ENCODE peak calls at places on chromosome 2, in eight cellular contexts. A is AG04449, W is nephron progenitor cell, Y is glutamatergic neuron, Z is AG09319, E is AG10803, B is cardiac fibroblast, U is body of pancreas. N is an unnamed sample.

GRCh38 chr2:207960090-207960489 is 65.2 kb downstream of the PLEKHM3 start:
- DNase-seq in A (no peak), W (no peak), Y (no peak), Z (no peak), E (no peak), B (no peak), U (no peak), N (no peak)

GRCh38 chr2:239466755-239467271 is 66.0 kb upstream of the HDAC4 start:
- DNase-seq in A (no peak), W (no peak), Y (no peak), Z (no peak), E (no peak), B (no peak), U (no peak), N (no peak)

GRCh38 chr2:223969856-223970255 is 12.6 kb downstream of the MRPL44 start:
- DNase-seq in A (no peak), W (no peak), Y (no peak), Z (no peak), E (peak), B (peak), U (no peak), N (no peak)

GRCh38 chr2:236242057-236242495 is 22.1 kb downstream of the ASB18 start:
- DNase-seq in A (no peak), W (no peak), Y (no peak), Z (no peak), E (no peak), B (no peak), U (no peak), N (no peak)

GRCh38 chr2:9952286-9952737 is 819 bp downstream of the GRHL1 start:
- DNase-seq in A (no peak), W (no peak), Y (no peak), Z (no peak), E (no peak), B (no peak), U (no peak), N (no peak)

GRCh38 chr2:16400127-16400623 is 265.5 kb downstream of the CYRIA start:
- DNase-seq in A (no peak), W (peak), Y (no peak), Z (no peak), E (no peak), B (no peak), U (no peak), N (no peak)

GRCh38 chr2:102520009-102520408 is 47.0 kb downstream of the SLC9A4 start:
- DNase-seq in A (no peak), W (peak), Y (no peak), Z (no peak), E (peak), B (peak), U (no peak), N (peak)

GRCh38 chr2:67259581-67260347 is 137.4 kb upstream of the ETAA1 start:
- DNase-seq in A (peak), W (no peak), Y (no peak), Z (peak), E (peak), B (peak), U (peak), N (no peak)

GRCh38 chr2:23058435-23058834 is 326.5 kb upstream of the KLHL29 start:
- DNase-seq in A (no peak), W (no peak), Y (no peak), Z (no peak), E (no peak), B (no peak), U (no peak), N (no peak)

GRCh38 chr2:67631474-67631873 is 234.3 kb downstream of the ETAA1 start:
- DNase-seq in A (no peak), W (no peak), Y (no peak), Z (no peak), E (no peak), B (peak), U (no peak), N (no peak)

GRCh38 chr2:74571058-74571457 is 16.5 kb downstream of the DOK1 start:
- DNase-seq in A (no peak), W (no peak), Y (no peak), Z (no peak), E (no peak), B (no peak), U (no peak), N (no peak)

GRCh38 chr2:189217546-189217945 is 38.0 kb upstream of the COL5A2 start:
- DNase-seq in A (peak), W (no peak), Y (no peak), Z (no peak), E (peak), B (peak), U (no peak), N (peak)

GRCh38 chr2:126793885-126794613 is 104.6 kb upstream of the TEX51 start:
- DNase-seq in A (no peak), W (no peak), Y (peak), Z (no peak), E (no peak), B (no peak), U (no peak), N (no peak)

GRCh38 chr2:109128466-109129355 is at the start of gene SH3RF3:
- DNase-seq in A (no peak), W (peak), Y (peak), Z (no peak), E (peak), B (peak), U (peak), N (peak)

GRCh38 chr2:102703748-102704147 is 58.1 kb upstream of the TMEM182 start:
- DNase-seq in A (no peak), W (no peak), Y (no peak), Z (no peak), E (peak), B (peak), U (no peak), N (peak)

GRCh38 chr2:68643874-68644485 is 601 bp downstream of the PROKR1 start:
- DNase-seq in A (no peak), W (peak), Y (no peak), Z (no peak), E (no peak), B (no peak), U (no peak), N (no peak)

GRCh38 chr2:8927510-8928456 is 75.7 kb downstream of the MBOAT2 start:
- DNase-seq in A (no peak), W (no peak), Y (no peak), Z (no peak), E (no peak), B (no peak), U (no peak), N (no peak)

GRCh38 chr2:26043862-26044736 is 10.2 kb downstream of the RAB10 start:
- DNase-seq in A (no peak), W (no peak), Y (no peak), Z (peak), E (peak), B (peak), U (peak), N (no peak)

GRCh38 chr2:70303186-70303585 is 1.3 kb upstream of the FAM136A start:
- DNase-seq in A (no peak), W (no peak), Y (no peak), Z (no peak), E (no peak), B (no peak), U (no peak), N (no peak)

GRCh38 chr2:241798631-241799521 is 10.1 kb upstream of the NEU4 start:
- DNase-seq in A (no peak), W (no peak), Y (no peak), Z (no peak), E (no peak), B (no peak), U (peak), N (peak)

GRCh38 chr2:230602562-230603230 is 109.9 kb upstream of the CAB39 start:
- DNase-seq in A (no peak), W (no peak), Y (no peak), Z (no peak), E (no peak), B (no peak), U (no peak), N (no peak)

GRCh38 chr2:42350434-42351063 is 10.5 kb downstream of the COX7A2L start:
- DNase-seq in A (no peak), W (no peak), Y (no peak), Z (no peak), E (no peak), B (no peak), U (no peak), N (no peak)

GRCh38 chr2:15010346-15010745 is 377.8 kb downstream of the LRATD1 start:
- DNase-seq in A (no peak), W (no peak), Y (no peak), Z (no peak), E (no peak), B (no peak), U (no peak), N (no peak)

GRCh38 chr2:122692400-122693083 is 937.1 kb downstream of the TSN start:
- DNase-seq in A (no peak), W (no peak), Y (no peak), Z (no peak), E (no peak), B (no peak), U (no peak), N (no peak)

GRCh38 chr2:217905906-217906305 is 96.9 kb downstream of the TNS1 start:
- DNase-seq in A (no peak), W (no peak), Y (no peak), Z (no peak), E (no peak), B (no peak), U (no peak), N (no peak)

GRCh38 chr2:120246546-120247300 is 5.9 kb upstream of the RALB start:
- DNase-seq in A (no peak), W (no peak), Y (no peak), Z (no peak), E (no peak), B (no peak), U (no peak), N (no peak)

GRCh38 chr2:177148477-177149154 is 64.0 kb upstream of the HNRNPA3 start:
- DNase-seq in A (no peak), W (peak), Y (peak), Z (no peak), E (peak), B (peak), U (peak), N (peak)

GRCh38 chr2:177147093-177147694 is 65.4 kb upstream of the HNRNPA3 start:
- DNase-seq in A (peak), W (no peak), Y (no peak), Z (no peak), E (peak), B (peak), U (no peak), N (no peak)

GRCh38 chr2:177153805-177154204 is 58.8 kb upstream of the HNRNPA3 start:
- DNase-seq in A (no peak), W (no peak), Y (no peak), Z (no peak), E (no peak), B (no peak), U (no peak), N (no peak)

GRCh38 chr2:177147834-177148233 is 64.8 kb upstream of the HNRNPA3 start:
- DNase-seq in A (no peak), W (no peak), Y (no peak), Z (no peak), E (no peak), B (no peak), U (no peak), N (no peak)

DNA sequence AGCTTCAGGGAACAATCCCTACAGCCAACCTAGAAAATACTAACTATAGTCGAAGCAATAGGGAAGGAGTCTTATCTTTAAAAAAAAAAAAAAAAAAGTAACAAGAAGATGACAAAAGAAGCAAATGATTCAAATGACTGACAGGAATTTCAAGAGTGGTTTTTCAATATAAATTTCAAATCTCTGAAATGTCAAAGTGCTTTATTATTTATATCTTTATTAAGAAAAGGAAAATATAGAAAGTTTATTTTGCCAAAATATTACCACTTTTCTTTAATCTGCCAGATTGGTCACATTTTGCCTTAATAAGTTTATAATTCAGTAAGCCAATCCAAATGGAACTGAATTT is 63.5 kb upstream of the HNRNPA3 start:
- DNase-seq in A (no peak), W (no peak), Y (no peak), Z (no peak), E (no peak), B (no peak), U (no peak), N (no peak)
- TF ChIP-seq CTCF in A (no peak), W (peak), Y (peak), Z (no peak), E (no peak), B (no peak), U (no peak), N (peak)

GRCh38 chr2:222450021-222450420 is 25.7 kb downstream of the SGPP2 start:
- DNase-seq in A (no peak), W (no peak), Y (peak), Z (no peak), E (no peak), B (no peak), U (no peak), N (no peak)

GRCh38 chr2:222447144-222447543 is 22.8 kb downstream of the SGPP2 start:
- DNase-seq in A (no peak), W (no peak), Y (no peak), Z (no peak), E (no peak), B (no peak), U (no peak), N (no peak)

GRCh38 chr2:222448806-222449205 is 24.5 kb downstream of the SGPP2 start:
- DNase-seq in A (peak), W (no peak), Y (no peak), Z (peak), E (peak), B (peak), U (peak), N (no peak)

GRCh38 chr2:222452422-222452950 is 28.1 kb downstream of the SGPP2 start:
- DNase-seq in A (no peak), W (no peak), Y (no peak), Z (no peak), E (no peak), B (no peak), U (no peak), N (no peak)

DNA sequence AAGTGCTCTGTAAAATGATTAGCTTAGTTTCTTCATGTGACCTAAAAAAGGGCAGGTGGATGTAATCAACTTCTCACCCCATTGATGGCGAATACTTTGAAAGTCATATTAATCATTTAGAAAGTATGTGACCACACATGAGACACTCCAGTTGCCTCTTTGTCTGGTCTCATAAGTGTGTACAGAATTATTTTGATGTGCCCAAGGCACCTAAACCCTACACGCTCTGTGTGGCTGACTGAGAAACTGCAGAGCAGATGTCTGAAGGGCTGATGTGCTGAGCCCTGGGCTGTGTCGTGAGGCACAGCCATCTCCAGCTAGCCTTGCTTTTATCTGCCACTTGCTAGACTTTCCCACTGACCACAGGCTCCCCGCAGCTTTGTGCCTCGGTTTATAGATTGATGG is 26.9 kb downstream of the SGPP2 start:
- DNase-seq in A (no peak), W (no peak), Y (peak), Z (no peak), E (peak), B (no peak), U (no peak), N (no peak)
- TF ChIP-seq CTCF in A (no peak), W (no peak), Y (no peak), Z (no peak), E (no peak), B (no peak), U (no peak), N (no peak)

GRCh38 chr2:214966420-214966819 is 156.9 kb upstream of the BARD1 start:
- DNase-seq in A (no peak), W (no peak), Y (no peak), Z (no peak), E (no peak), B (no peak), U (no peak), N (no peak)

DNA sequence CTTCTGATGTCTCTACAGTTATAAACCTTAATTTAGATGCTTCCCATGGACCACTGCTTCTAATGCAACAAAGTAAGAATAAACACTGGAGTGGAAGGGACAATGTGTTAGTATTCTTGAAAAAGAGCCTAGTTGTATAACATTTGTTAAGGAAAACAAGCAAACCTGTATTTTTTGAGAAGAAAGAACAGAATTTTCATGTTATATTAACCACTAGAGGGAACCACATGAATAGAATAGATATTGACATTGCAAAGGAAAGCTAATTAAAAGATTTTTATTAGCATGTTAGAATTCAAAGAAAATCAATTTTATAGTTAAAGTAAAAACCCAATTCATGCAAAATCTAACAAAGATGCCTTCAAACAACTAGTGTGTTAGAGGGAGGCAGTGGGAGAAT is 151.2 kb upstream of the BARD1 start:
- DNase-seq in A (no peak), W (no peak), Y (no peak), Z (no peak), E (peak), B (peak), U (no peak), N (no peak)
- TF ChIP-seq CTCF in A (no peak), W (no peak), Y (peak), Z (no peak), E (peak), B (no peak), U (no peak), N (no peak)

GRCh38 chr2:179898873-179899272 is 37.5 kb upstream of the ZNF385B start:
- DNase-seq in A (no peak), W (peak), Y (peak), Z (no peak), E (peak), B (peak), U (no peak), N (peak)
- TF ChIP-seq CTCF in A (peak), W (peak), Y (peak), Z (peak), E (peak), B (peak), U (no peak), N (peak)

DNA sequence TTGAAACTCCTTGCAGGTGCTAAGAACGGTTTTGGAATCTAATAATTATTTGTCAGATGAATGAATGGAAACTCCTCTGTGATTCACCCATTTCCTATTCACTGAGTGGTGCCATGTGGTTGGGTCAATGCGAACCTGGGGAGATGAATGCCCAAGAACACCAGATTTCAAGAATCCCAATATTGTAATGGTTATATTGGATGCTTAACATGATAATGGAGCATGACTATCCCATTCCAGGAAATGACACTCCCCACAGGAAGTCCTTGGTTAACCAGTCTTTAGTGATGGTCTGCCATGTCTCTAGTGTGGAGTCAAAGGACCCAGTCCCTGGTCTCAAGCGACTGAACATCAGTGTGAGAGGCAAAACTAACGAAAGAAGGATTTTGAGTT is 67.9 kb upstream of the ST3GAL5 start:
- DNase-seq in A (no peak), W (no peak), Y (no peak), Z (no peak), E (no peak), B (no peak), U (no peak), N (no peak)
- TF ChIP-seq CTCF in A (no peak), W (no peak), Y (no peak), Z (no peak), E (no peak), B (no peak), U (no peak), N (no peak)

GRCh38 chr2:166127217-166128155 is at the start of gene SCN1A:
- DNase-seq in A (no peak), W (no peak), Y (no peak), Z (peak), E (peak), B (peak), U (no peak), N (no peak)
- TF ChIP-seq CTCF in A (peak), W (peak), Y (peak), Z (peak), E (peak), B (peak), U (peak), N (peak)